ENCODE peak calls at places on chromosomes 16 and 17, in five cellular contexts. One of them, this sample, is unnamed.

GRCh38 chr16:3020604-3021448 is 658 bp downstream of the TNFRSF12A start:
- DNase-seq in tibial nerve: peak; percentile 27
- DNase-seq in thyroid gland: peak; percentile 92
- DNase-seq in GM13977: no peak
- DNase-seq in heart right ventricle: peak; percentile 77
- DNase-seq in this sample: peak; percentile 84

GRCh38 chr17:28528329-28529011 is 22.3 kb downstream of the FOXN1 start:
- DNase-seq in tibial nerve: no peak
- DNase-seq in thyroid gland: no peak
- DNase-seq in heart right ventricle: no peak
- DNase-seq in GM13977: no peak
- DNase-seq in this sample: peak; percentile 27

GRCh38 chr16:56547120-56547948 is 17.5 kb upstream of the MT4 start:
- DNase-seq in tibial nerve: no peak
- DNase-seq in GM13977: no peak
- DNase-seq in thyroid gland: no peak
- DNase-seq in heart right ventricle: no peak
- DNase-seq in this sample: peak; percentile 16

GRCh38 chr16:31071861-31072260 is 2.2 kb downstream of the ZNF668 start:
- DNase-seq in GM13977: no peak
- DNase-seq in heart right ventricle: no peak
- DNase-seq in tibial nerve: no peak
- DNase-seq in thyroid gland: no peak
- DNase-seq in this sample: no peak

GRCh38 chr17:10875411-10875810 is 37.5 kb upstream of the PIRT start:
- DNase-seq in thyroid gland: peak; percentile 13
- DNase-seq in GM13977: peak; percentile 10
- DNase-seq in heart right ventricle: no peak
- DNase-seq in tibial nerve: no peak
- DNase-seq in this sample: no peak

GRCh38 chr17:78529871-78530670 is 47.1 kb downstream of the DNAH17 start:
- DNase-seq in GM13977: no peak
- DNase-seq in heart right ventricle: no peak
- DNase-seq in tibial nerve: no peak
- DNase-seq in thyroid gland: peak; percentile 90
- DNase-seq in this sample: no peak

GRCh38 chr16:4593069-4593468 is 21.6 kb downstream of the UBALD1 start:
- DNase-seq in tibial nerve: no peak
- DNase-seq in heart right ventricle: no peak
- DNase-seq in thyroid gland: no peak
- DNase-seq in GM13977: no peak
- DNase-seq in this sample: no peak

GRCh38 chr16:31452631-31453106 is 6.6 kb upstream of the ARMC5 start:
- DNase-seq in heart right ventricle: no peak
- DNase-seq in thyroid gland: peak; percentile 32
- DNase-seq in tibial nerve: no peak
- DNase-seq in GM13977: no peak
- DNase-seq in this sample: peak; percentile 77

GRCh38 chr16:69408451-69408850 is 16.0 kb upstream of the CYB5B start:
- DNase-seq in GM13977: no peak
- DNase-seq in tibial nerve: no peak
- DNase-seq in thyroid gland: peak; percentile 32
- DNase-seq in heart right ventricle: no peak
- DNase-seq in this sample: peak; percentile 11

GRCh38 chr16:87966685-87967185 is 15.5 kb downstream of the BANP start:
- DNase-seq in heart right ventricle: no peak
- DNase-seq in GM13977: no peak
- DNase-seq in tibial nerve: no peak
- DNase-seq in thyroid gland: peak; percentile 81
- DNase-seq in this sample: no peak

GRCh38 chr16:85347213-85347591 is 234.9 kb upstream of the CIBAR2 start:
- DNase-seq in thyroid gland: no peak
- DNase-seq in GM13977: no peak
- DNase-seq in heart right ventricle: no peak
- DNase-seq in tibial nerve: no peak
- DNase-seq in this sample: no peak

GRCh38 chr17:32152130-32152529 is 9.8 kb downstream of the RHOT1 start:
- DNase-seq in GM13977: no peak
- DNase-seq in thyroid gland: peak; percentile 60
- DNase-seq in heart right ventricle: no peak
- DNase-seq in tibial nerve: no peak
- DNase-seq in this sample: no peak

GRCh38 chr17:3773511-3773910 is 27.5 kb downstream of the ITGAE start:
- DNase-seq in thyroid gland: no peak
- DNase-seq in heart right ventricle: no peak
- DNase-seq in GM13977: no peak
- DNase-seq in tibial nerve: no peak
- DNase-seq in this sample: no peak

GRCh38 chr17:6163632-6164319 is 93.6 kb downstream of the WSCD1 start:
- DNase-seq in thyroid gland: peak; percentile 8
- DNase-seq in heart right ventricle: no peak
- DNase-seq in GM13977: no peak
- DNase-seq in tibial nerve: no peak
- DNase-seq in this sample: no peak

GRCh38 chr17:79799538-79800324 is 2.9 kb upstream of the CBX8 start:
- DNase-seq in heart right ventricle: no peak
- DNase-seq in thyroid gland: no peak
- DNase-seq in GM13977: no peak
- DNase-seq in tibial nerve: no peak
- DNase-seq in this sample: no peak

GRCh38 chr16:2027024-2028010 is 615 bp downstream of the NHERF2 start:
- DNase-seq in tibial nerve: no peak
- DNase-seq in thyroid gland: peak; percentile 34
- DNase-seq in GM13977: no peak
- DNase-seq in heart right ventricle: peak; percentile 49
- DNase-seq in this sample: no peak

GRCh38 chr16:17803625-17804410 is 333.1 kb upstream of the XYLT1 start:
- DNase-seq in tibial nerve: no peak
- DNase-seq in thyroid gland: no peak
- DNase-seq in heart right ventricle: no peak
- DNase-seq in GM13977: no peak
- DNase-seq in this sample: no peak

GRCh38 chr17:4331614-4332013 is 34.9 kb downstream of the UBE2G1 start:
- DNase-seq in thyroid gland: no peak
- DNase-seq in GM13977: peak; percentile 46
- DNase-seq in heart right ventricle: no peak
- DNase-seq in tibial nerve: no peak
- DNase-seq in this sample: no peak

GRCh38 chr17:64786337-64786736 is 124.2 kb upstream of the SMURF2 start:
- DNase-seq in tibial nerve: no peak
- DNase-seq in GM13977: no peak
- DNase-seq in thyroid gland: no peak
- DNase-seq in heart right ventricle: no peak
- DNase-seq in this sample: peak; percentile 84

GRCh38 chr17:40598021-40598927 is 33.0 kb upstream of the CCR7 start:
- DNase-seq in heart right ventricle: no peak
- DNase-seq in GM13977: no peak
- DNase-seq in thyroid gland: no peak
- DNase-seq in tibial nerve: no peak
- DNase-seq in this sample: no peak

GRCh38 chr16:10594312-10594950 is 14.0 kb upstream of the EMP2 start:
- DNase-seq in thyroid gland: peak; percentile 44
- DNase-seq in heart right ventricle: no peak
- DNase-seq in tibial nerve: no peak
- DNase-seq in GM13977: no peak
- DNase-seq in this sample: peak; percentile 93

GRCh38 chr16:77823067-77823466 is 34.7 kb downstream of the VAT1L start:
- DNase-seq in thyroid gland: no peak
- DNase-seq in GM13977: no peak
- DNase-seq in tibial nerve: no peak
- DNase-seq in heart right ventricle: no peak
- DNase-seq in this sample: no peak

GRCh38 chr16:49756971-49757743 is 98.8 kb downstream of the ZNF423 start:
- DNase-seq in GM13977: no peak
- DNase-seq in tibial nerve: no peak
- DNase-seq in thyroid gland: no peak
- DNase-seq in heart right ventricle: no peak
- DNase-seq in this sample: no peak

GRCh38 chr16:84631153-84631466 is 13.2 kb upstream of the COTL1 start:
- DNase-seq in heart right ventricle: no peak
- DNase-seq in thyroid gland: no peak
- DNase-seq in tibial nerve: no peak
- DNase-seq in GM13977: no peak
- DNase-seq in this sample: no peak

GRCh38 chr17:16516594-16517018 is 24.6 kb upstream of the LRRC75A start:
- DNase-seq in thyroid gland: peak; percentile 72
- DNase-seq in heart right ventricle: no peak
- DNase-seq in tibial nerve: no peak
- DNase-seq in GM13977: no peak
- DNase-seq in this sample: peak; percentile 44

GRCh38 chr17:38904892-38905291 is 20.5 kb upstream of the LASP1NB start:
- DNase-seq in tibial nerve: no peak
- DNase-seq in thyroid gland: no peak
- DNase-seq in GM13977: no peak
- DNase-seq in heart right ventricle: no peak
- DNase-seq in this sample: no peak

GRCh38 chr17:40113961-40114272 is 7.9 kb upstream of the MSL1 start:
- DNase-seq in GM13977: no peak
- DNase-seq in heart right ventricle: no peak
- DNase-seq in thyroid gland: no peak
- DNase-seq in tibial nerve: no peak
- DNase-seq in this sample: no peak

GRCh38 chr17:7043195-7043543 is 723 bp downstream of the SLC16A11 start:
- DNase-seq in tibial nerve: no peak
- DNase-seq in thyroid gland: no peak
- DNase-seq in heart right ventricle: no peak
- DNase-seq in GM13977: no peak
- DNase-seq in this sample: no peak

GRCh38 chr17:77140166-77140877 is 447 bp upstream of the SEC14L1 start:
- DNase-seq in thyroid gland: peak; percentile 99
- DNase-seq in GM13977: peak; percentile 98
- DNase-seq in heart right ventricle: peak; percentile 100
- DNase-seq in tibial nerve: peak; percentile 99
- DNase-seq in this sample: peak; percentile 98
- TF ChIP-seq CTCF in thyroid gland: no peak
- TF ChIP-seq CTCF in GM13977: no peak
- TF ChIP-seq CTCF in heart right ventricle: no peak
- TF ChIP-seq CTCF in tibial nerve: peak; percentile 62
- TF ChIP-seq CTCF in this sample: no peak

DNA sequence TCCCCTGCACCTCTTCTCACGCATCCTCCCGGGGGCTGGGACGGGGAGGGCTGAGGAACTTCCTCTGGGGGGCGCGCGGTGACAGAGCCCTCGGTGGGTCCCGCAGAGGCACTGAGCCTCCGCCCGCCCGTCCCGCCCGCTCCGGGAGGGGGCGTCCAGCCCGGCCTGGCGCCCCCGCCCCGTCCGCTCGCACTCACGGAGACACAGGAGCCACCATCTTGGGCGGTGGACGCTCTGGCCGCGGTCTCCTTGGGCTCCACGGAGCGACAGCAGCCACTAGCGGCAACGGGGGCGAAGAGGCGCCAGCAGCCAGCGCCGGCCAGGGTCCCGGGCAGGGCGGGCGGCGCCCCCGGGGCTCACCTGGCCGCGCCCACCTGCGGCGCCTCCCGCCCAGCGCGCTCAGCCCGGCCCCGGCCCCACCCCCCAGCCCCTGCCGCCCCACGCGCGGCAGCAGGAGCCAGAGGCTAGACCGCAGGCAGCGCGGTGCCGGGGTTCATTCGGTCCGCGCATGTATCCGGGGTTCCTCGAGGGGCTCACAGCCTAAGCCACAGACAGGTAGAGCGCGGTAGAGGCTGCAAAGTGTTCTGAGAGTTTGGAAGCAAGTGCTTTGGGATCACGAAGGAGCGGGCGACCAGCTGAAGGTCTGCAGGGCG is at the start of gene C17orf113:
- DNase-seq in GM13977: peak; percentile 89
- DNase-seq in tibial nerve: no peak
- DNase-seq in thyroid gland: peak; percentile 74
- DNase-seq in heart right ventricle: peak; percentile 59
- DNase-seq in this sample: peak; percentile 47
- TF ChIP-seq CTCF in GM13977: peak; percentile 70
- TF ChIP-seq CTCF in tibial nerve: no peak
- TF ChIP-seq CTCF in thyroid gland: no peak
- TF ChIP-seq CTCF in heart right ventricle: no peak
- TF ChIP-seq CTCF in this sample: no peak

GRCh38 chr17:59440757-59441458 is 109.5 kb downstream of the YPEL2 start:
- DNase-seq in GM13977: peak; percentile 80
- DNase-seq in thyroid gland: peak; percentile 94
- DNase-seq in tibial nerve: peak; percentile 89
- DNase-seq in heart right ventricle: peak; percentile 74
- DNase-seq in this sample: peak; percentile 77
- TF ChIP-seq CTCF in GM13977: peak; percentile 82
- TF ChIP-seq CTCF in thyroid gland: peak; percentile 64
- TF ChIP-seq CTCF in tibial nerve: peak; percentile 90
- TF ChIP-seq CTCF in heart right ventricle: peak; percentile 89
- TF ChIP-seq CTCF in this sample: peak; percentile 92

GRCh38 chr16:9270941-9271340 is 179.5 kb downstream of the HAPSTR1 start:
- DNase-seq in tibial nerve: no peak
- DNase-seq in GM13977: no peak
- DNase-seq in heart right ventricle: no peak
- DNase-seq in thyroid gland: no peak
- DNase-seq in this sample: no peak

GRCh38 chr16:9268446-9268845 is 177.0 kb downstream of the HAPSTR1 start:
- DNase-seq in tibial nerve: no peak
- DNase-seq in GM13977: no peak
- DNase-seq in thyroid gland: no peak
- DNase-seq in heart right ventricle: no peak
- DNase-seq in this sample: no peak

GRCh38 chr16:9275386-9275785 is 183.9 kb downstream of the HAPSTR1 start:
- DNase-seq in heart right ventricle: no peak
- DNase-seq in tibial nerve: no peak
- DNase-seq in GM13977: no peak
- DNase-seq in thyroid gland: no peak
- DNase-seq in this sample: no peak

GRCh38 chr16:9275816-9276354 is 184.4 kb downstream of the HAPSTR1 start:
- DNase-seq in heart right ventricle: no peak
- DNase-seq in tibial nerve: no peak
- DNase-seq in GM13977: no peak
- DNase-seq in thyroid gland: no peak
- DNase-seq in this sample: peak; percentile 17

DNA sequence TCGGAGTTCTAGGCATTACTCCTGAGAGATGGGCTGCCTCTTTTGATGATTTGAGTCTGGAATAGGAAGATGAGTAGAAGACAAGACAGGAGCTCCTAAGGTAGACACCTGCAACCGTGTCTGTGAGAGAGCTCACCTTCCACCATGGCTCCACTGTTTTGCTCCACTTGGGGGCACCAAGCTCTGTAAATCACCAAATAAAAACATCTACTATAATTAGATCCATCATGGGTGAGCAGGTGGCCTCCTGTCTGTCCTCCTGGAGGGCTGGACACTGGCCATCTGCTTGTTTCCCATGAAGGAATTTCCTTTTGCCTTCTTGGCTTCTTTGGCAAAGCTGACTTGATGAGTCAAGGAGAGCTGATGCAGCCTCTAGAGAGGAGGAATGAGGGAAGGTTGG is 179.0 kb downstream of the HAPSTR1 start:
- DNase-seq in tibial nerve: no peak
- DNase-seq in thyroid gland: no peak
- DNase-seq in GM13977: no peak
- DNase-seq in heart right ventricle: no peak
- DNase-seq in this sample: no peak
- TF ChIP-seq CTCF in tibial nerve: no peak
- TF ChIP-seq CTCF in thyroid gland: no peak
- TF ChIP-seq CTCF in GM13977: no peak
- TF ChIP-seq CTCF in heart right ventricle: no peak
- TF ChIP-seq CTCF in this sample: no peak